ENCODE peak calls at places on chromosomes 6 and 20, in five cellular contexts. P is HFFc6; Q is HTR-8/SVneo; Y is EL; T is activated CD4-positive, alpha-beta T cell treated with anti-CD3 and anti-CD28 coated beads for 48 hours. E is an unnamed sample.

GRCh38 chr6:51283723-51284122 is 465.1 kb downstream of the TFAP2B start:
- DNase-seq in P (no peak), Y (no peak), Q (no peak), T (no peak), E (no peak)

GRCh38 chr6:15371151-15371550 is 125.3 kb downstream of the JARID2 start:
- DNase-seq in T (no peak), P (no peak), Y (no peak), Q (no peak), E (no peak)

GRCh38 chr20:59985864-59986263 is 27.6 kb downstream of the CDH26 start:
- DNase-seq in T (no peak), Q (no peak), P (no peak), Y (no peak), E (no peak)

GRCh38 chr6:72040106-72040505 is 153.8 kb downstream of the RIMS1 start:
- DNase-seq in P (no peak), Q (no peak), Y (no peak), T (no peak), E (no peak)

GRCh38 chr6:105485456-105485855 is 82.6 kb upstream of the PREP start:
- DNase-seq in Q (no peak), T (no peak), P (no peak), Y (no peak), E (no peak)

GRCh38 chr6:119256978-119257462 is 92.5 kb downstream of the MAN1A1 start:
- DNase-seq in Q (no peak), T (no peak), P (no peak), Y (no peak), E (no peak)

GRCh38 chr6:158040804-158041347 is 59.2 kb downstream of the SYNJ2 start:
- DNase-seq in T (no peak), P (peak; percentile 54), Q (no peak), Y (peak; percentile 78), E (peak; percentile 69)

GRCh38 chr6:83615025-83615999 is 93.6 kb downstream of the SNAP91 start:
- DNase-seq in T (no peak), Y (peak; percentile 34), Q (peak; percentile 11), P (no peak), E (peak; percentile 59)

GRCh38 chr6:28988536-28989415 is 16.3 kb downstream of the ZNF311 start:
- DNase-seq in P (no peak), T (peak; percentile 88), Y (peak; percentile 56), Q (peak; percentile 53), E (peak; percentile 86)

GRCh38 chr20:38931984-38932383 is 5.8 kb downstream of the FAM83D start:
- DNase-seq in Y (no peak), T (no peak), Q (no peak), P (no peak), E (no peak)

E was measured in cardiac muscle cell.